ENCODE peak calls at places on chromosomes 11 and 22, in seven cellular contexts. U is effector CD4-positive, alpha-beta T cell; R is NCI-H146; A is MV-4-11; L is stimulated activated effector memory CD8-positive, alpha-beta T cell treated with anti-CD3 and anti-CD28 coated beads, Interleukin-12 subunit alpha, Interleukin-12 subunit beta, amount 100 ng/mL, for 72 hours; S is glomerular endothelial cell; X is chondrocyte. O is an unnamed sample.

GRCh38 chr11:45850446-45850845 is 3.2 kb downstream of the CRY2 start:
- DNase-seq in U (no peak), R (no peak), A (no peak), L (no peak), S (no peak), X (no peak), O (no peak)

GRCh38 chr22:29938285-29938693 is 55.3 kb downstream of the MTMR3 start:
- DNase-seq in U (no peak), R (no peak), A (no peak), L (no peak), S (no peak), X (no peak), O (no peak)

GRCh38 chr22:49370841-49371301 is 456.8 kb downstream of the BRD1 start:
- DNase-seq in U (no peak), R (no peak), A (no peak), L (peak; percentile 18), S (no peak), X (peak; percentile 53), O (no peak)

GRCh38 chr22:25176799-25177198 is 22.9 kb upstream of the CRYBB3 start:
- DNase-seq in U (no peak), R (no peak), A (no peak), L (no peak), S (no peak), X (no peak), O (no peak)

GRCh38 chr11:131109256-131109655 is 193.0 kb upstream of the SNX19 start:
- DNase-seq in U (no peak), R (no peak), A (no peak), L (no peak), S (no peak), X (no peak), O (no peak)

GRCh38 chr11:47233989-47234668 is 14.5 kb downstream of the ACP2 start:
- DNase-seq in U (no peak), R (no peak), A (no peak), L (no peak), S (no peak), X (no peak), O (no peak)

GRCh38 chr11:6443269-6444003 is 2.6 kb upstream of the HPX start:
- DNase-seq in U (peak; percentile 35), R (peak; percentile 54), A (peak; percentile 40), L (peak; percentile 68), S (no peak), X (no peak), O (peak; percentile 5)

GRCh38 chr11:69041516-69041915 is 7.2 kb upstream of the TPCN2 start:
- DNase-seq in U (no peak), R (no peak), A (no peak), L (no peak), S (no peak), X (no peak), O (no peak)

GRCh38 chr11:9838961-9839360 is 175.1 kb downstream of the SWAP70 start:
- DNase-seq in U (no peak), R (no peak), A (no peak), L (no peak), S (no peak), X (no peak), O (no peak)

GRCh38 chr11:74171630-74172465 is 759 bp downstream of the PPME1 start:
- DNase-seq in U (no peak), R (no peak), A (no peak), L (no peak), S (no peak), X (no peak), O (no peak)

GRCh38 chr22:19231986-19232385 is 53.5 kb upstream of the SLC25A1 start:
- DNase-seq in U (no peak), R (peak; percentile 3), A (no peak), L (no peak), S (no peak), X (no peak), O (no peak)

GRCh38 chr11:77151804-77152513 is 23.9 kb downstream of the MYO7A start:
- DNase-seq in U (peak; percentile 20), R (no peak), A (peak; percentile 91), L (peak; percentile 83), S (no peak), X (no peak), O (no peak)

GRCh38 chr11:26348776-26349175 is 16.8 kb downstream of the ANO3 start:
- DNase-seq in U (no peak), R (no peak), A (peak; percentile 10), L (no peak), S (no peak), X (no peak), O (no peak)

GRCh38 chr11:94823127-94823732 is 55.1 kb downstream of the AMOTL1 start:
- DNase-seq in U (no peak), R (no peak), A (no peak), L (no peak), S (no peak), X (no peak), O (no peak)

GRCh38 chr22:23035557-23036277 is 34.6 kb upstream of the GNAZ start:
- DNase-seq in U (no peak), R (no peak), A (no peak), L (peak; percentile 28), S (no peak), X (no peak), O (no peak)

GRCh38 chr22:17090550-17090949 is 5.8 kb downstream of the IL17RA start:
- DNase-seq in U (no peak), R (no peak), A (no peak), L (no peak), S (no peak), X (no peak), O (no peak)

GRCh38 chr11:128901655-128902514 is 10.7 kb downstream of the KCNJ5 start:
- DNase-seq in U (no peak), R (no peak), A (no peak), L (no peak), S (no peak), X (no peak), O (no peak)

GRCh38 chr22:28146401-28147304 is 227.6 kb upstream of the PITPNB start:
- DNase-seq in U (no peak), R (no peak), A (no peak), L (no peak), S (no peak), X (no peak), O (no peak)

GRCh38 chr11:122578168-122578825 is 77.2 kb upstream of the UBASH3B start:
- DNase-seq in U (no peak), R (no peak), A (no peak), L (no peak), S (no peak), X (no peak), O (no peak)

GRCh38 chr22:50481440-50482106 is at the start of gene ADM2:
- DNase-seq in U (peak; percentile 54), R (no peak), A (no peak), L (peak; percentile 81), S (no peak), X (no peak), O (no peak)

GRCh38 chr11:32131321-32131720 is 40.4 kb downstream of the RCN1 start:
- DNase-seq in U (no peak), R (no peak), A (no peak), L (no peak), S (no peak), X (no peak), O (no peak)

GRCh38 chr11:44955019-44955738 is 4.5 kb upstream of the TP53I11 start:
- DNase-seq in U (no peak), R (peak; percentile 31), A (peak; percentile 97), L (no peak), S (peak; percentile 81), X (no peak), O (peak; percentile 94)

GRCh38 chr11:2761131-2762030 is 61.6 kb upstream of the KCNQ1OT1 start:
- DNase-seq in U (peak; percentile 0), R (no peak), A (no peak), L (no peak), S (no peak), X (peak; percentile 91), O (no peak)

GRCh38 chr11:130314184-130314748 is 451 bp downstream of the ZBTB44 start:
- DNase-seq in U (peak; percentile 57), R (peak; percentile 77), A (peak; percentile 59), L (peak; percentile 83), S (no peak), X (no peak), O (no peak)

GRCh38 chr11:67732045-67732787 is 57.8 kb upstream of the ALDH3B2 start:
- DNase-seq in U (peak; percentile 32), R (no peak), A (no peak), L (no peak), S (no peak), X (no peak), O (no peak)

GRCh38 chr11:57480409-57481137 is 20.2 kb downstream of the RTN4RL2 start:
- DNase-seq in U (peak; percentile 48), R (peak; percentile 53), A (peak; percentile 72), L (peak; percentile 90), S (no peak), X (no peak), O (no peak)

GRCh38 chr11:73464347-73464746 is 88.1 kb downstream of the RELT start:
- DNase-seq in U (no peak), R (no peak), A (no peak), L (no peak), S (no peak), X (no peak), O (no peak)

GRCh38 chr11:111327908-111328624 is 29.7 kb downstream of the POU2AF3 start:
- DNase-seq in U (no peak), R (no peak), A (no peak), L (no peak), S (no peak), X (no peak), O (no peak)

GRCh38 chr11:70038034-70038834 is 39.9 kb upstream of the ANO1 start:
- DNase-seq in U (no peak), R (no peak), A (peak; percentile 95), L (no peak), S (no peak), X (no peak), O (no peak)

GRCh38 chr11:2202071-2202899 is 30.7 kb upstream of the TH start:
- DNase-seq in U (no peak), R (no peak), A (no peak), L (no peak), S (no peak), X (peak; percentile 84), O (no peak)

GRCh38 chr22:47200273-47201051 is 438.0 kb downstream of the TBC1D22A start:
- DNase-seq in U (no peak), R (no peak), A (no peak), L (peak; percentile 40), S (no peak), X (no peak), O (no peak)

GRCh38 chr11:70371241-70371640 is 27.1 kb upstream of the CTTN start:
- DNase-seq in U (no peak), R (no peak), A (no peak), L (no peak), S (no peak), X (no peak), O (no peak)

GRCh38 chr11:112025682-112026081 is 474 bp downstream of the DLAT start:
- DNase-seq in U (no peak), R (no peak), A (peak; percentile 28), L (no peak), S (no peak), X (no peak), O (no peak)

GRCh38 chr22:27755521-27756211 is 45.9 kb downstream of the MN1 start:
- DNase-seq in U (no peak), R (no peak), A (no peak), L (no peak), S (no peak), X (no peak), O (no peak)

GRCh38 chr11:102473543-102473942 is 21.0 kb upstream of the TMEM123 start:
- DNase-seq in U (no peak), R (no peak), A (no peak), L (no peak), S (no peak), X (no peak), O (no peak)

GRCh38 chr11:33953289-33953688 is 61.4 kb upstream of the LMO2 start:
- DNase-seq in U (no peak), R (no peak), A (no peak), L (no peak), S (no peak), X (no peak), O (no peak)

GRCh38 chr11:125081098-125081798 is 18.1 kb downstream of the SLC37A2 start:
- DNase-seq in U (no peak), R (no peak), A (no peak), L (no peak), S (no peak), X (no peak), O (no peak)

GRCh38 chr11:94649254-94649653 is 82.1 kb downstream of the PIWIL4 start:
- DNase-seq in U (no peak), R (no peak), A (no peak), L (no peak), S (no peak), X (no peak), O (no peak)

O was measured in pulmonary artery endothelial cell.